ENCODE peak calls at places on chromosome 16, in six cellular contexts. L is IMR-90, F is stomach, U is GM12892, Q is heart left ventricle, I is lower leg skin. B is an unnamed sample.

GRCh38 chr16:8730335-8730915 is 56.0 kb downstream of the ABAT start:
- DNase-seq in L (no peak), F (no peak), U (no peak), Q (no peak), I (peak), B (no peak)

GRCh38 chr16:50602531-50603205 is 54.5 kb downstream of the NKD1 start:
- DNase-seq in L (no peak), F (no peak), U (no peak), Q (peak), I (peak), B (no peak)

GRCh38 chr16:57372372-57373116 is at the start of gene CX3CL1:
- DNase-seq in L (peak), F (peak), U (no peak), Q (peak), I (peak), B (no peak)

GRCh38 chr16:68013440-68013839 is 2.3 kb downstream of the DPEP2NB start:
- DNase-seq in L (no peak), F (no peak), U (no peak), Q (no peak), I (no peak), B (no peak)

GRCh38 chr16:19757762-19758595 is 39.9 kb downstream of the IQCK start:
- DNase-seq in L (peak), F (no peak), U (no peak), Q (no peak), I (no peak), B (no peak)

GRCh38 chr16:15041260-15042011 is 14.4 kb downstream of the NTAN1 start:
- DNase-seq in L (peak), F (peak), U (no peak), Q (peak), I (peak), B (peak)

GRCh38 chr16:83403751-83404150 is 404.0 kb upstream of the HSBP1 start:
- DNase-seq in L (peak), F (no peak), U (no peak), Q (no peak), I (no peak), B (no peak)

GRCh38 chr16:80883159-80883642 is 78.8 kb upstream of the CDYL2 start:
- DNase-seq in L (no peak), F (peak), U (no peak), Q (no peak), I (no peak), B (no peak)

GRCh38 chr16:19659554-19659953 is 58.5 kb downstream of the KNOP1 start:
- DNase-seq in L (peak), F (no peak), U (no peak), Q (no peak), I (no peak), B (no peak)

GRCh38 chr16:8110572-8111514 is 479.5 kb downstream of the TMEM114 start:
- DNase-seq in L (no peak), F (no peak), U (no peak), Q (no peak), I (no peak), B (no peak)

GRCh38 chr16:28543072-28543471 is 4.3 kb upstream of the NUPR1 start:
- DNase-seq in L (no peak), F (peak), U (no peak), Q (no peak), I (peak), B (no peak)

GRCh38 chr16:25874196-25874595 is 182.4 kb downstream of the HS3ST4 start:
- DNase-seq in L (no peak), F (no peak), U (no peak), Q (no peak), I (no peak), B (no peak)

GRCh38 chr16:19114359-19115147 is 789 bp downstream of the ITPRIPL2 start:
- DNase-seq in L (peak), F (peak), U (peak), Q (peak), I (peak), B (peak)

GRCh38 chr16:88499836-88500251 is 46.8 kb downstream of the ZFPM1 start:
- DNase-seq in L (no peak), F (peak), U (no peak), Q (no peak), I (no peak), B (peak)

GRCh38 chr16:26598061-26598460 is 468.7 kb upstream of the C16orf82 start:
- DNase-seq in L (no peak), F (no peak), U (no peak), Q (no peak), I (no peak), B (no peak)

GRCh38 chr16:5412721-5413120 is 315.1 kb upstream of the EEF2KMT start:
- DNase-seq in L (no peak), F (no peak), U (no peak), Q (no peak), I (no peak), B (peak)

GRCh38 chr16:86879268-86879667 is 300.9 kb downstream of the FOXL1 start:
- DNase-seq in L (no peak), F (no peak), U (no peak), Q (no peak), I (no peak), B (no peak)

GRCh38 chr16:84714028-84714427 is 14.2 kb downstream of the USP10 start:
- DNase-seq in L (no peak), F (no peak), U (no peak), Q (no peak), I (no peak), B (no peak)

GRCh38 chr16:57470683-57471082 is 8.2 kb downstream of the POLR2C start:
- DNase-seq in L (no peak), F (peak), U (no peak), Q (no peak), I (no peak), B (no peak)

GRCh38 chr16:27154573-27155521 is 48.5 kb upstream of the KDM8 start:
- DNase-seq in L (peak), F (peak), U (peak), Q (peak), I (peak), B (peak)

GRCh38 chr16:50195276-50195675 is 42.2 kb downstream of the TENT4B start:
- DNase-seq in L (peak), F (no peak), U (no peak), Q (no peak), I (no peak), B (no peak)

GRCh38 chr16:50509521-50510341 is 38.5 kb upstream of the NKD1 start:
- DNase-seq in L (peak), F (peak), U (no peak), Q (no peak), I (no peak), B (peak)

GRCh38 chr16:19173649-19174383 is 5.8 kb downstream of the SYT17 start:
- DNase-seq in L (no peak), F (no peak), U (no peak), Q (no peak), I (no peak), B (no peak)

GRCh38 chr16:78893340-78893739 is 707.2 kb downstream of the MAF start:
- DNase-seq in L (no peak), F (no peak), U (no peak), Q (no peak), I (no peak), B (no peak)

GRCh38 chr16:55470533-55471371 is 8.2 kb upstream of the MMP2 start:
- DNase-seq in L (no peak), F (peak), U (no peak), Q (no peak), I (no peak), B (no peak)

GRCh38 chr16:72442381-72443158 is 270.6 kb upstream of the PMFBP1 start:
- DNase-seq in L (peak), F (no peak), U (no peak), Q (no peak), I (no peak), B (no peak)

GRCh38 chr16:53415504-53415903 is 18.8 kb upstream of the RBL2 start:
- DNase-seq in L (no peak), F (no peak), U (no peak), Q (no peak), I (no peak), B (no peak)

GRCh38 chr16:57530104-57530522 is 6.3 kb downstream of the CCDC102A start:
- DNase-seq in L (peak), F (no peak), U (peak), Q (peak), I (no peak), B (no peak)

GRCh38 chr16:4795181-4795827 is at the start of gene SMIM22:
- DNase-seq in L (no peak), F (peak), U (no peak), Q (no peak), I (no peak), B (no peak)

GRCh38 chr16:70738083-70738977 is 52.5 kb upstream of the MTSS2 start:
- DNase-seq in L (peak), F (peak), U (peak), Q (peak), I (no peak), B (peak)

GRCh38 chr16:85004587-85005205 is 6.6 kb downstream of the ZDHHC7 start:
- DNase-seq in L (peak), F (peak), U (no peak), Q (no peak), I (no peak), B (no peak)

GRCh38 chr16:16019488-16019887 is 70.1 kb downstream of the ABCC1 start:
- DNase-seq in L (peak), F (no peak), U (no peak), Q (no peak), I (no peak), B (no peak)

GRCh38 chr16:29898786-29899515 is 399 bp downstream of the SEZ6L2 start:
- DNase-seq in L (no peak), F (peak), U (no peak), Q (no peak), I (no peak), B (no peak)

GRCh38 chr16:67961551-67961957 is 6.9 kb downstream of the SLC12A4 start:
- DNase-seq in L (no peak), F (peak), U (no peak), Q (no peak), I (peak), B (no peak)

GRCh38 chr16:69917739-69918138 is 33.4 kb upstream of the CLEC18A start:
- DNase-seq in L (peak), F (no peak), U (no peak), Q (no peak), I (no peak), B (no peak)

GRCh38 chr16:49441366-49441780 is 67.8 kb downstream of the C16orf78 start:
- DNase-seq in L (no peak), F (peak), U (peak), Q (peak), I (no peak), B (no peak)

GRCh38 chr16:47016700-47017133 is 43.2 kb upstream of the DNAJA2 start:
- DNase-seq in L (no peak), F (no peak), U (peak), Q (no peak), I (no peak), B (no peak)

DNA sequence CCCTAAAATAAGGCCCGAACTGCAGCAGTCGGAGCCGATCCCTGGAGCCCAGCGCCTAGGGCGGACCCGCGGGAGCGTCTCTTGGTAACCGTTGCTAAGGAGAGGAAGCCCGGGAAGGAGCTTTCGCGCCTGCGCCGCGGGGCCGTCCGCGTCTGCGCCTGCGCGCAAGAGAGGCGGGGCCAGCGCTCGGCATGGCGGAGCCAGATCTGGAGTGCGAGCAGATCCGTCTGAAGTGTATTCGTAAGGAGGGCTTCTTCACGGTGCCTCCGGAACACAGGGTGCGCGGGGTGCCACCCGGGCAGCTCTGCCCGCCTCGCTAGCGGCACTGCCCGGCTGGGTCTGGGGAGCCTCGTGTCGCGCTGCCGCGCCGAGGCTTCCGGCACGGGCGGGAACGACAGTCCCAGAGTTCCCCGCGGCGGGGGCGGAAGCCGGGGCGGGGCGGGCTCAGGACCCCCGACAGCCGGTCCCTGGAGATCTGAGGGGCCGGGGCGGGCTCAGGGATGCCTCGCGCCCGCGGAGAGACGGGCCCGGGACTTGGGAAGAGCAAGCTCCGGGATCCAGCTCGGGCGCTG is at the start of gene CDK10:
- DNase-seq in L (peak), F (peak), U (peak), Q (peak), I (peak), B (peak)
- TF ChIP-seq POLR2A in L (peak), F (no peak), U (peak), Q (peak), I (no peak), B (peak)

DNA sequence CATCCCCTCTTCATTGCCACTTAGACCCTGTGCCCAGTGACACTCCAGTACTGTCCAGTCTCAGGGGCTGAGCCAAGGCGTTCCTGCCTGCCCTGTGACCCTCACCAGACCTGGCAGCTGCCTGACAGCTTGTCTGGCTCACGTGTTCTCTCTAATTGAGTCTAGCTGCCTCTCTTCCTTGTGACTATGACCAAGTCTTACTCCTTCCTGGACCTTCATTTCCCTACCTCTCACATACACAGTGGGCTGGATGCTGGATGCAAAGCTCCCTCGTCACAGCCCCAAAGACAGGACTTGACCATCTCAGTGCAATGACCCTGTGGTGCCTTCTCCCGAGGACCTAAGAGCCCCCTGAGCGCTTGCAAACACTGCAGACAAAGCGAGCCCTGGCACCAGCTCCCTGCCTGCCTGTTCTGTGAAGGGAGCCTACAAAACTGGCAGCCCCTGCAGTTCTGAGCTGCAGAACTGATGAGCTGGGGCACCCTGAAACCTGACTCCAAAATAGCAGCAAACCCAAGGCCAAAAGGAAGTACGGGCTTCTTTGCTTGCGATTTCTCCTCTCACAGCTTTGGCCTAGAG is 1.7 kb downstream of the DEXI start:
- DNase-seq in L (peak), F (no peak), U (no peak), Q (no peak), I (no peak), B (no peak)
- TF ChIP-seq POLR2A in L (no peak), F (no peak), U (no peak), Q (no peak), I (no peak), B (no peak)

GRCh38 chr16:31201511-31202401 is 804 bp downstream of the PYCARD start:
- DNase-seq in L (no peak), F (peak), U (peak), Q (peak), I (no peak), B (no peak)
- TF ChIP-seq POLR2A in L (no peak), F (no peak), U (peak), Q (no peak), I (no peak), B (no peak)

GRCh38 chr16:65896448-65897153 is 469.9 kb upstream of the CDH5 start:
- DNase-seq in L (no peak), F (no peak), U (no peak), Q (no peak), I (no peak), B (no peak)
- TF ChIP-seq POLR2A in L (no peak), F (no peak), U (no peak), Q (no peak), I (no peak), B (no peak)

B was measured in erythroblast.